ENCODE peak calls at places on chromosomes 13 and 19, in six cellular contexts. X is adrenal gland, Y is neuronal stem cell, C is aorta, J is AG04450, M is cardiac muscle cell. P is an unnamed sample.

GRCh38 chr13:38803566-38803965 is 116.7 kb downstream of the FREM2 start:
- DNase-seq in X (no peak), Y (no peak), C (no peak), J (no peak), M (no peak), P (no peak)

GRCh38 chr19:18775586-18776287 is 15.4 kb downstream of the COMP start:
- DNase-seq in X (no peak), Y (no peak), C (no peak), J (no peak), M (no peak), P (no peak)

GRCh38 chr19:16419671-16420394 is 51.9 kb downstream of the EPS15L1 start:
- DNase-seq in X (peak), Y (no peak), C (no peak), J (no peak), M (peak), P (no peak)

GRCh38 chr13:41017153-41017552 is 2.0 kb downstream of the ELF1 start:
- DNase-seq in X (no peak), Y (no peak), C (no peak), J (no peak), M (no peak), P (no peak)

GRCh38 chr13:62846302-62846701 is 1430.7 kb upstream of the PCDH20 start:
- DNase-seq in X (no peak), Y (no peak), C (no peak), J (no peak), M (no peak), P (no peak)

GRCh38 chr19:22421797-22422196 is 349 bp downstream of the ZNF98 start:
- DNase-seq in X (no peak), Y (no peak), C (no peak), J (no peak), M (no peak), P (no peak)

GRCh38 chr19:45498411-45499195 is at the start of gene PPM1N:
- DNase-seq in X (no peak), Y (no peak), C (no peak), J (no peak), M (peak), P (peak)

GRCh38 chr13:50731400-50731799 is 112.1 kb downstream of the DLEU7 start:
- DNase-seq in X (no peak), Y (no peak), C (no peak), J (no peak), M (no peak), P (no peak)

GRCh38 chr19:55473613-55474012 is 2.8 kb upstream of the ZNF628 start:
- DNase-seq in X (no peak), Y (no peak), C (no peak), J (no peak), M (no peak), P (no peak)

GRCh38 chr19:10112037-10112751 is 701 bp downstream of the P2RY11 start:
- DNase-seq in X (peak), Y (no peak), C (no peak), J (no peak), M (no peak), P (peak)

GRCh38 chr13:25839356-25839755 is 212.5 kb downstream of the SHISA2 start:
- DNase-seq in X (no peak), Y (no peak), C (no peak), J (no peak), M (peak), P (no peak)

GRCh38 chr13:47039106-47039505 is 142.3 kb upstream of the HTR2A start:
- DNase-seq in X (no peak), Y (no peak), C (no peak), J (peak), M (no peak), P (no peak)

GRCh38 chr19:45527731-45528130 is 20.5 kb downstream of the VASP start:
- DNase-seq in X (no peak), Y (no peak), C (no peak), J (no peak), M (no peak), P (no peak)

GRCh38 chr19:1027953-1028902 is 1.8 kb downstream of the CNN2 start:
- DNase-seq in X (peak), Y (peak), C (peak), J (peak), M (peak), P (peak)

GRCh38 chr13:98517576-98518310 is 59.2 kb downstream of the STK24 start:
- DNase-seq in X (no peak), Y (no peak), C (no peak), J (no peak), M (no peak), P (peak)

GRCh38 chr19:29260477-29261317 is 47.7 kb upstream of the UQCRFS1 start:
- DNase-seq in X (peak), Y (peak), C (no peak), J (no peak), M (peak), P (no peak)

GRCh38 chr19:53034948-53035675 is 9.4 kb upstream of the ERVV-2 start:
- DNase-seq in X (no peak), Y (no peak), C (no peak), J (no peak), M (no peak), P (no peak)

GRCh38 chr13:98482476-98483444 is 94.1 kb downstream of the STK24 start:
- DNase-seq in X (peak), Y (no peak), C (peak), J (no peak), M (peak), P (no peak)

DNA sequence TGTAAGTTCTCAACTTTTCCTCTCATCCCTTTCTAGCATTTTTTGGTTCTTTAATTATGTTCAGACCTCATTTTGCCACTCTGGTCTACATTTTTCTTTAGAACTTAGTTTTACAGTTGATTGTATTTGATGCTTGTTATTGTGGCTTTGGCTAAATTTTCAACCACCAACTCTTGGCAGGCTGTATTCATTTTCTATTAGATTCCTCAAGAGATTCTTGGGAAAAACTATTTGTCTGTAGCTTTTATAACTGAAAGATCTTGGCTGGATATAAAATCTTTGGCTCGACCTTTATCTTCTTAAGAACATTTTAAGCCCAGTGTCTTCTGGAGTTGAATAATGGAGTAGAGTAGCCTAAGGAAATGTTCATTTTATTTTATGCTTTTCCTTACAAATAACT is 848.5 kb downstream of the PCDH17 start:
- DNase-seq in X (no peak), Y (no peak), C (no peak), J (no peak), M (no peak), P (no peak)
- H3K27ac ChIP-seq in X (no peak), Y (no peak), C (no peak), J (no peak), M (no peak), P (no peak)

GRCh38 chr19:6271721-6272410 is 7.9 kb downstream of the MLLT1 start:
- DNase-seq in X (peak), Y (no peak), C (peak), J (no peak), M (peak), P (no peak)
- H3K27ac ChIP-seq in X (peak), Y (peak), C (no peak), J (peak), M (peak), P (no peak)

GRCh38 chr19:2553510-2553909 is 77.6 kb downstream of the GADD45B start:
- DNase-seq in X (no peak), Y (no peak), C (no peak), J (no peak), M (no peak), P (no peak)
- H3K27ac ChIP-seq in X (no peak), Y (no peak), C (no peak), J (no peak), M (no peak), P (no peak)

GRCh38 chr13:43331676-43332075 is 308.3 kb downstream of the DNAJC15 start:
- DNase-seq in X (no peak), Y (no peak), C (no peak), J (no peak), M (no peak), P (no peak)

GRCh38 chr13:43339843-43340550 is 316.6 kb downstream of the DNAJC15 start:
- DNase-seq in X (no peak), Y (no peak), C (no peak), J (no peak), M (no peak), P (no peak)

GRCh38 chr13:43333176-43333575 is 309.8 kb downstream of the DNAJC15 start:
- DNase-seq in X (no peak), Y (no peak), C (no peak), J (no peak), M (no peak), P (no peak)

GRCh38 chr13:43339145-43339820 is 315.9 kb downstream of the DNAJC15 start:
- DNase-seq in X (no peak), Y (no peak), C (no peak), J (no peak), M (no peak), P (no peak)

DNA sequence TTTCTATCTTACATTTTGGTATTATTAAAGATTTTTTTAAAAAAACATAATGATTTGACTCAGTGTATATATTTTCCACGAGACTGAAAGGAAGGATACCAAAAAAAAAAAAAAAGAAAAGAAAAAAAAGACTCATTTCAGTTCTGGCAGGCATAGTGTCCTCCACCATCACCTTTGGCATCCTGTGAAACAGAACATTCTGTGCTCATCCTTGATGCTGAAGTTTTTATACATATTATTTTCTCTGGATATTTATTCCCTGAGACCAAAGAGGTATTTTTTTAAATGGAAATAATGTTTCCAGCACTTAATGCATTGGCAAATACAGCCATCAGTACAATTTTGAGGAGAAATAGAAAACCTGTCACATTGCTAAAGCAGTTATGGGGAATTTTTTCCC is 312.3 kb downstream of the DNAJC15 start:
- DNase-seq in X (no peak), Y (no peak), C (no peak), J (no peak), M (no peak), P (no peak)
- H3K27ac ChIP-seq in X (no peak), Y (no peak), C (no peak), J (no peak), M (no peak), P (no peak)

GRCh38 chr19:46587861-46588260 is 13.3 kb upstream of the CALM3 start:
- DNase-seq in X (no peak), Y (no peak), C (no peak), J (no peak), M (no peak), P (no peak)
- H3K27ac ChIP-seq in X (no peak), Y (no peak), C (no peak), J (no peak), M (no peak), P (no peak)

GRCh38 chr19:12987781-12988180 is 7.5 kb upstream of the NFIX start:
- DNase-seq in X (no peak), Y (no peak), C (no peak), J (no peak), M (no peak), P (no peak)
- H3K27ac ChIP-seq in X (no peak), Y (no peak), C (no peak), J (no peak), M (no peak), P (no peak)

DNA sequence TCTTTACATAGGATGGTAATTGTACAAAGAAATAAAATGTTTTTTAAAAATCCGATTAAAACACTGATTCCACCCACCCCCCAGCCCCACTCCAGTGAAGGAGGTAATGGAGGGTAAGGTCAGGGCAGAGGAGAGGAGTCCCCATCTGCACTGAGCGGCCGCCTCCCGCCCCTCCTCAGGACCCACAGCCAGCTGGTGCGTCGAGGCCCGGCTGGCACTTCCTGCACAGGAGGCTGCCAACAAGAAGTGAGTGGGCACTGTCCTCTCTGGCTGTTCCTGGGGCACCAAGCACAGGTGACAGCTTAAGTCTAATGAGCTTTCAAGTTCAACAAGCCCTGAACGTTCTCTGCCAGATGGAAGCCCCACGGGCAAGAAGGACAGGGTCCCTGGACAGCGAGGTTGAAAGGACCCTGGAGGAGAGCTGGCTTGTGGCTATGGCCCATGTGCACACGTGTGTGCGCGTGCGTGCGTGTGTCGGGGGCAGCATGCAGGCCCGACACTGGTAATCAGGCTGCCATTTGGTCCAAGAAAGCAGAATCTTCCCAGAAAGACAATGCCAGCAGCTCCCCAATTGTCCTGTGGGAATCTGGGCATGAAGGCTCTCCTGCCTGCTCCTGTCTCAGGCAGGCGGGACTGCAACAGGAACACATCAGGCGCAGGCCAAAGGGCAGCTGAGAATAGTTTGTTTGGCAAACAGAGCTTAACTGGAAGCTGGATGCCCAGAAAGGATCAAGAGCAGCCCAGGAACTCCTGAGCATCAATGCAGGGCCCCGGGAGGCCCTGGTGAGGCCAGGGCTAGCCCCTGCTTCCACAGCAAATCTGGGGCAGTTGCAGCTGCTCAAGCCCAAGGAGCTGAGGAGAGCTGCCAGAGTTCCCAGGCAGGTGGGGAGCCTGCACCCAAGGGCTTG is 15.1 kb upstream of the EPHX3 start:
- DNase-seq in X (no peak), Y (no peak), C (no peak), J (no peak), M (no peak), P (no peak)
- H3K27ac ChIP-seq in X (peak), Y (no peak), C (peak), J (peak), M (peak), P (no peak)

GRCh38 chr13:45436953-45437352 is 18.8 kb upstream of the SLC25A30 start:
- DNase-seq in X (no peak), Y (no peak), C (no peak), J (no peak), M (no peak), P (no peak)

GRCh38 chr13:45441633-45442032 is 23.1 kb upstream of the COG3 start:
- DNase-seq in X (no peak), Y (no peak), C (no peak), J (no peak), M (no peak), P (no peak)

GRCh38 chr13:45439000-45439399 is 20.8 kb upstream of the SLC25A30 start:
- DNase-seq in X (no peak), Y (no peak), C (no peak), J (no peak), M (no peak), P (no peak)

GRCh38 chr13:45436332-45436731 is 18.2 kb upstream of the SLC25A30 start:
- DNase-seq in X (no peak), Y (no peak), C (no peak), J (no peak), M (no peak), P (no peak)

GRCh38 chr13:45439781-45440462 is 21.7 kb upstream of the SLC25A30 start:
- DNase-seq in X (no peak), Y (no peak), C (no peak), J (no peak), M (no peak), P (no peak)
- H3K27ac ChIP-seq in X (peak), Y (no peak), C (no peak), J (no peak), M (peak), P (no peak)

P was measured in CD4-positive, alpha-beta memory T cell.